ENCODE peak calls at places on chromosomes 4 and X, in ten cellular contexts. Y is stimulated activated CD4-positive, alpha-beta T cell treated with anti-CD3 and anti-CD28 coated beads, Interleukin-15, amount 100 ng/mL, for 24 hours; X is NCI-H1694 treated with DMSO at 0.1 percent for 48 hours; Q is heart right ventricle; L is natural killer cell; U is NCI-H748 treated with DMSO at 0.1 percent for 48 hours; A is LHCN-M2; E is colonic mucosa; K is thyroid gland; G is Ammon's horn. R is an unnamed sample.

GRCh38 chr4:183469327-183469726 is 24.9 kb downstream of the CDKN2AIP start:
- DNase-seq in A (no peak), E (no peak), Q (no peak), K (no peak), U (no peak), G (no peak), Y (no peak), X (no peak), L (no peak), R (no peak)

GRCh38 chrX:10648608-10649007 is 28.2 kb upstream of the MID1 start:
- DNase-seq in U (no peak), Q (no peak), G (no peak), A (peak), X (no peak), E (no peak), Y (no peak), L (no peak), K (no peak), R (no peak)

GRCh38 chr4:128310266-128310697 is 22.7 kb upstream of the PGRMC2 start:
- DNase-seq in X (peak), U (no peak), Y (no peak), L (no peak), Q (peak), A (peak), K (peak), G (no peak), E (peak), R (peak)

GRCh38 chr4:161929966-161930365 is 233.8 kb downstream of the FSTL5 start:
- DNase-seq in E (no peak), Y (no peak), K (no peak), G (peak), L (no peak), X (no peak), Q (no peak), U (no peak), A (peak), R (no peak)

GRCh38 chr4:86848732-86849617 is at the start of gene SLC10A6:
- DNase-seq in K (peak), G (peak), L (no peak), X (no peak), A (no peak), E (no peak), U (no peak), Y (no peak), Q (no peak), R (no peak)

GRCh38 chr4:174380699-174381098 is 97.0 kb downstream of the CEP44 start:
- DNase-seq in Q (no peak), Y (no peak), E (no peak), U (no peak), L (no peak), K (no peak), G (no peak), X (no peak), A (no peak), R (no peak)

GRCh38 chr4:121277194-121278105 is 103.4 kb downstream of the QRFPR start:
- DNase-seq in E (no peak), G (no peak), L (no peak), A (peak), X (no peak), K (no peak), U (no peak), Y (no peak), Q (no peak), R (no peak)

GRCh38 chr4:10629394-10629793 is 55.2 kb downstream of the CLNK start:
- DNase-seq in L (no peak), Q (no peak), U (no peak), A (no peak), K (no peak), E (no peak), X (no peak), Y (no peak), G (no peak), R (no peak)

GRCh38 chr4:137545461-137545861 is 13.2 kb upstream of the PCDH18 start:
- DNase-seq in X (no peak), Y (no peak), G (peak), U (no peak), E (no peak), L (no peak), A (peak), Q (no peak), K (no peak), R (no peak)

GRCh38 chr4:8538076-8538702 is 42.0 kb upstream of the GPR78 start:
- DNase-seq in Q (no peak), X (no peak), A (no peak), K (no peak), Y (no peak), E (no peak), L (no peak), U (no peak), G (no peak), R (no peak)

GRCh38 chr4:127967141-127967775 is 2.1 kb downstream of the ABHD18 start:
- DNase-seq in E (no peak), K (no peak), U (no peak), L (no peak), X (no peak), G (no peak), Q (no peak), Y (no peak), A (no peak), R (no peak)

GRCh38 chr4:39937683-39938268 is 39.9 kb downstream of the PDS5A start:
- DNase-seq in L (no peak), A (no peak), Q (no peak), Y (no peak), K (no peak), X (no peak), E (no peak), G (no peak), U (no peak), R (no peak)

GRCh38 chr4:148284526-148285193 is 157.6 kb downstream of the NR3C2 start:
- DNase-seq in G (peak), L (no peak), Y (no peak), Q (no peak), U (no peak), K (no peak), X (no peak), E (no peak), A (peak), R (no peak)

GRCh38 chr4:99846891-99847290 is 30.3 kb downstream of the DAPP1 start:
- DNase-seq in A (no peak), K (no peak), X (no peak), G (no peak), U (no peak), E (no peak), Y (no peak), Q (no peak), L (no peak), R (no peak)

GRCh38 chrX:53160297-53160983 is 64.6 kb downstream of the KDM5C start:
- DNase-seq in U (no peak), E (peak), L (no peak), Q (no peak), Y (no peak), K (no peak), G (no peak), A (no peak), X (no peak), R (no peak)

GRCh38 chr4:111761531-111761930 is 383.7 kb upstream of the FAM241A start:
- DNase-seq in L (no peak), K (no peak), U (no peak), Q (no peak), G (no peak), A (no peak), Y (no peak), E (no peak), X (no peak), R (no peak)

GRCh38 chr4:55173580-55173979 is 48.2 kb upstream of the KDR start:
- DNase-seq in G (no peak), L (no peak), E (no peak), Y (no peak), K (no peak), Q (no peak), X (no peak), A (peak), U (no peak), R (no peak)

GRCh38 chr4:155602351-155603140 is 64.1 kb upstream of the GUCY1A1 start:
- DNase-seq in K (no peak), A (no peak), E (no peak), G (no peak), L (no peak), X (no peak), Y (no peak), U (no peak), Q (no peak), R (no peak)

GRCh38 chr4:23630110-23630509 is 259.7 kb downstream of the PPARGC1A start:
- DNase-seq in Q (no peak), L (no peak), E (no peak), U (no peak), G (no peak), K (no peak), A (no peak), X (no peak), Y (no peak), R (no peak)

GRCh38 chrX:150152546-150152945 is 210.6 kb upstream of the MAMLD1 start:
- DNase-seq in Y (no peak), K (no peak), A (no peak), L (no peak), U (no peak), X (no peak), G (no peak), Q (no peak), E (no peak), R (no peak)

GRCh38 chr4:22473268-22473667 is 42.6 kb downstream of the ADGRA3 start:
- DNase-seq in U (no peak), E (no peak), K (no peak), Y (no peak), X (no peak), A (peak), Q (no peak), L (no peak), G (no peak), R (no peak)

GRCh38 chr4:144646523-144647094 is 653 bp downstream of the HHIP start:
- DNase-seq in G (peak), A (peak), Q (no peak), K (no peak), E (no peak), Y (peak), U (no peak), X (no peak), L (no peak), R (no peak)

GRCh38 chr4:80306255-80306654 is 29.3 kb upstream of the CFAP299 start:
- DNase-seq in G (no peak), Y (no peak), K (no peak), L (no peak), Q (no peak), A (peak), X (no peak), U (no peak), E (no peak), R (no peak)

GRCh38 chrX:130084651-130085237 is 25.6 kb downstream of the ELF4 start:
- DNase-seq in A (no peak), K (no peak), L (no peak), E (no peak), Q (no peak), G (no peak), Y (peak), X (no peak), U (no peak), R (no peak)

GRCh38 chrX:31652651-31653050 is 580.8 kb upstream of the FTHL17 start:
- DNase-seq in U (no peak), G (no peak), E (no peak), Y (no peak), K (no peak), L (no peak), X (no peak), A (no peak), Q (no peak), R (no peak)

R was measured in heart left ventricle.